ENCODE peak calls at places on chromosomes 2 and 18, in seven cellular contexts. Y, V, O, F, J, E and K are unnamed samples.
A peak's percentile ranks its signal among the peaks of the same experiment; 100 is the strongest.

GRCh38 chr18:48137354-48138208 is 207.1 kb upstream of the SMAD2 start:
- DNase-seq in Y (no peak), V (no peak), O (no peak), F (no peak), J (no peak), E (no peak), K (no peak)

GRCh38 chr2:202831241-202831997 is 40.1 kb downstream of the ICA1L start:
- DNase-seq in Y (peak; percentile 12), V (peak; percentile 77), O (no peak), F (peak; percentile 71), J (peak; percentile 1), E (no peak), K (peak; percentile 79)

GRCh38 chr2:108396845-108397244 is 19.1 kb downstream of the SULT1C4 start:
- DNase-seq in Y (no peak), V (peak; percentile 73), O (no peak), F (no peak), J (no peak), E (no peak), K (peak; percentile 43)

GRCh38 chr2:99729104-99729503 is 239.3 kb upstream of the REV1 start:
- DNase-seq in Y (no peak), V (no peak), O (no peak), F (no peak), J (peak; percentile 2), E (no peak), K (no peak)

GRCh38 chr2:138107288-138107687 is 143.0 kb downstream of the HNMT start:
- DNase-seq in Y (no peak), V (peak; percentile 10), O (no peak), F (peak; percentile 46), J (no peak), E (no peak), K (peak; percentile 56)

GRCh38 chr2:211760103-211760502 is 778.5 kb downstream of the ERBB4 start:
- DNase-seq in Y (no peak), V (no peak), O (no peak), F (no peak), J (no peak), E (no peak), K (no peak)

GRCh38 chr18:67468038-67468437 is 48.5 kb downstream of the DSEL start:
- DNase-seq in Y (no peak), V (no peak), O (no peak), F (no peak), J (no peak), E (no peak), K (no peak)

GRCh38 chr2:241811209-241811951 is 2.4 kb downstream of the NEU4 start:
- DNase-seq in Y (no peak), V (no peak), O (peak; percentile 46), F (no peak), J (no peak), E (no peak), K (no peak)

GRCh38 chr2:158457092-158457825 is 507 bp downstream of the PKP4 start:
- DNase-seq in Y (peak; percentile 34), V (peak; percentile 76), O (peak; percentile 72), F (peak; percentile 58), J (peak; percentile 52), E (peak; percentile 16), K (peak; percentile 60)

GRCh38 chr2:143345887-143346612 is 216.8 kb downstream of the ARHGAP15 start:
- DNase-seq in Y (no peak), V (peak; percentile 8), O (no peak), F (no peak), J (no peak), E (no peak), K (no peak)

GRCh38 chr18:58225101-58225500 is 181.1 kb downstream of the NEDD4L start:
- DNase-seq in Y (no peak), V (peak; percentile 58), O (no peak), F (no peak), J (no peak), E (no peak), K (no peak)

GRCh38 chr2:120094795-120095194 is 81.9 kb downstream of the EPB41L5 start:
- DNase-seq in Y (no peak), V (peak; percentile 24), O (no peak), F (no peak), J (no peak), E (no peak), K (no peak)

GRCh38 chr18:4631239-4631638 is 176.1 kb upstream of the DLGAP1 start:
- DNase-seq in Y (no peak), V (no peak), O (no peak), F (no peak), J (no peak), E (no peak), K (no peak)